ENCODE peak calls at places on chromosomes 3 and 15, in five cellular contexts. X is esophagus squamous epithelium, W is esophagus muscularis mucosa, I is breast epithelium, B is upper lobe of right lung. M is an unnamed sample.
A peak's percentile ranks its signal among the peaks of the same experiment; 100 is the strongest.

GRCh38 chr15:52289629-52290081 is 5.9 kb downstream of the MYO5C start:
- DNase-seq in I (peak; percentile 54), B (no peak), W (no peak), X (no peak), M (no peak)

GRCh38 chr3:9732753-9733115 is 1.2 kb downstream of the BRPF1 start:
- DNase-seq in W (no peak), I (peak; percentile 31), X (no peak), B (no peak), M (no peak)

GRCh38 chr3:126102530-126102951 is 18.6 kb upstream of the SLC41A3 start:
- DNase-seq in I (peak; percentile 25), B (no peak), W (peak; percentile 91), X (no peak), M (no peak)

GRCh38 chr3:120460217-120460616 is 9.4 kb upstream of the FSTL1 start:
- DNase-seq in B (no peak), I (no peak), W (no peak), X (no peak), M (no peak)

GRCh38 chr15:82963356-82964341 is 11.1 kb upstream of the HOMER2 start:
- DNase-seq in I (no peak), X (no peak), W (no peak), B (no peak), M (no peak)

GRCh38 chr3:171809513-171810277 is 588 bp downstream of the PLD1 start:
- DNase-seq in I (peak; percentile 55), B (peak; percentile 88), W (peak; percentile 94), X (no peak), M (peak; percentile 73)

GRCh38 chr3:104594491-104594890 is 772.2 kb upstream of the ALCAM start:
- DNase-seq in B (no peak), W (no peak), I (no peak), X (no peak), M (no peak)

GRCh38 chr3:170621256-170621655 is 35.4 kb upstream of the SLC7A14 start:
- DNase-seq in W (no peak), B (no peak), I (no peak), X (no peak), M (no peak)

GRCh38 chr3:161551697-161552096 is 55.1 kb downstream of the OTOL1 start:
- DNase-seq in I (no peak), X (no peak), B (no peak), W (no peak), M (no peak)

GRCh38 chr3:126442099-126442848 is 33.4 kb downstream of the ZXDC start:
- DNase-seq in X (no peak), B (peak; percentile 61), W (no peak), I (no peak), M (no peak)

GRCh38 chr15:66772967-66773873 is 71.2 kb downstream of the SMAD6 start:
- DNase-seq in W (no peak), I (no peak), B (no peak), X (no peak), M (peak; percentile 71)

GRCh38 chr3:32839714-32840085 is 21.9 kb downstream of the TRIM71 start:
- DNase-seq in I (no peak), B (peak; percentile 37), X (no peak), W (no peak), M (no peak)

GRCh38 chr3:49812916-49813496 is 747 bp downstream of the UBA7 start:
- DNase-seq in I (no peak), X (no peak), B (no peak), W (no peak), M (no peak)

GRCh38 chr15:58387130-58387529 is 44.7 kb upstream of the LIPC start:
- DNase-seq in I (no peak), X (no peak), W (no peak), B (no peak), M (no peak)

GRCh38 chr15:89627256-89627970 is 27.9 kb downstream of the KIF7 start:
- DNase-seq in X (no peak), I (no peak), B (no peak), W (peak; percentile 74), M (no peak)

GRCh38 chr15:89625716-89626115 is 29.6 kb downstream of the KIF7 start:
- DNase-seq in W (no peak), B (no peak), X (no peak), I (no peak), M (no peak)

GRCh38 chr15:89616228-89616627 is 39.0 kb downstream of the KIF7 start:
- DNase-seq in B (no peak), I (no peak), X (no peak), W (no peak), M (no peak)

DNA sequence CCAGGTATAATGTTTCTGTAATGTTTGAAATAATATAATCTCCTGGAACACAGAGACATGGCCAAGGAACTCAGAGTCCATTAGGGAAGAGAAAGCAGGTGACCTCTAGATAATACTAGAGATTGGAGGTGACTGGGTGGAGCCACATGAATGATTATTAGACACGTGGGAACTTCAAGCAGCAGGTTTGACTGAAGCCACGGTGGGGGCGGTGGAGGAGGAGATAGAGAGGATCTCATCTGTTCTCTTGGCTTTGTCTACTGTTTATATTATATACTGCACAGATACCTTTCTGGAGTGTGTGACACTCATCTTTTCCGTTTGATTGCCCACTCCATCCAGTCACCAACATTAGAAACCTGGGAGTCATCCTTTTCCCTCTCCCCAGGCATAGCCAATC is 33.7 kb downstream of the KIF7 start:
- DNase-seq in B (no peak), X (no peak), I (no peak), W (no peak), M (no peak)
- H3K36me3 ChIP-seq in B (no peaks in the 10 kb centered on the region), X (peaks cover 74% of the 10 kb centered on the region), I (no peaks in the 10 kb centered on the region), W (peaks cover 2% of the 10 kb centered on the region), M (no peaks in the 10 kb centered on the region)

GRCh38 chr3:72341380-72341770 is 506.9 kb downstream of the SHQ1 start:
- DNase-seq in B (no peak), X (no peak), W (no peak), I (no peak), M (no peak)

GRCh38 chr3:72340476-72341379 is 507.5 kb downstream of the SHQ1 start:
- DNase-seq in W (no peak), B (no peak), I (no peak), X (no peak), M (peak; percentile 19)

GRCh38 chr3:72342450-72342849 is 505.8 kb downstream of the SHQ1 start:
- DNase-seq in I (no peak), X (no peak), B (no peak), W (no peak), M (no peak)

GRCh38 chr3:72343078-72343477 is 505.2 kb downstream of the SHQ1 start:
- DNase-seq in X (no peak), B (no peak), W (no peak), I (no peak), M (no peak)

DNA sequence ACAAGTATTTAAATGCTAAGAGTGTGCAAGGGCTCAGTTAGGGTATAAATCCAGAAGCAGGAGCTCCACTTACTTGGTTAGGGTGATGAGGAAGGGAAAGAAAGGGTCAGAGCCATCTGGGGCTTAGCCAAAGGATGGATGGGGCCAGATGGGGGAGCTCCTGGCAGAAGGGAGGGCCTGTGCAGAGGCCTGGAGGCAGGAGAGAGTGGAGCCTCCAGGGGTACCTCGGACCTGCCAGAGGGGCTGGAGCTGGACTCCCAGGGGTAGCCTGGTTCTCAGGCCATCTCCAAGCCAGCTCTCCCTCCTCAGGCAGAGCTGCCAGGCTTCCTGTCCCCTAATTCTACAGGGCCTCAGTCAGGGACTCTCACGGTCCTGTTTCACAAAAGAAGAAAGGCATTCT is 506.3 kb downstream of the SHQ1 start:
- DNase-seq in I (no peak), B (no peak), X (no peak), W (no peak), M (no peak)
- H3K4me1 ChIP-seq in I (no peaks in the 10 kb centered on the region), B (peaks cover 6% of the 10 kb centered on the region), X (peaks cover 54% of the 10 kb centered on the region), W (peaks cover 46% of the 10 kb centered on the region), M (no peaks in the 10 kb centered on the region)

DNA sequence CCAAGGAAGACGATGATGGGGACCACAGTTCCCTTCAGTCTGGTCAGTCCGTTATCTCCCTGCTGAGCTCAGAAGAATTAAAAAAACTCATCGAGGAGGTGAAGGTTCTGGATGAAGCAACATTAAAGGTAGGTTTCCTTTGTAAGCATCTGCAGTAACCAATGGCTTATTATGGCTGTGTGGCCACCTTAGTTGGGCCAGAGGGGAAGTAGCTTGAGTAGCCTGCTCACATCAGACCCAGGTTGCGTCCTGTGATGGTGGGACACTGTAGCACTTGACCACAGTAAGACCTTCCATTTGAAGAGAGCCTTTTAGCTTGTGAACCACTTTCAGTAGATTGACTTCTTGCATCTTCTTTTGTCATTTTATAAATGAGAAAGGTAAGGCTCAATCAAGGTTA is 22.6 kb downstream of the STARD5 start:
- DNase-seq in X (no peak), I (no peak), W (no peak), B (no peak), M (no peak)
- H3K36me3 ChIP-seq in X (peaks cover 48% of the 10 kb centered on the region), I (no peaks in the 10 kb centered on the region), W (no peaks in the 10 kb centered on the region), B (peaks cover 77% of the 10 kb centered on the region), M (no peaks in the 10 kb centered on the region)

DNA sequence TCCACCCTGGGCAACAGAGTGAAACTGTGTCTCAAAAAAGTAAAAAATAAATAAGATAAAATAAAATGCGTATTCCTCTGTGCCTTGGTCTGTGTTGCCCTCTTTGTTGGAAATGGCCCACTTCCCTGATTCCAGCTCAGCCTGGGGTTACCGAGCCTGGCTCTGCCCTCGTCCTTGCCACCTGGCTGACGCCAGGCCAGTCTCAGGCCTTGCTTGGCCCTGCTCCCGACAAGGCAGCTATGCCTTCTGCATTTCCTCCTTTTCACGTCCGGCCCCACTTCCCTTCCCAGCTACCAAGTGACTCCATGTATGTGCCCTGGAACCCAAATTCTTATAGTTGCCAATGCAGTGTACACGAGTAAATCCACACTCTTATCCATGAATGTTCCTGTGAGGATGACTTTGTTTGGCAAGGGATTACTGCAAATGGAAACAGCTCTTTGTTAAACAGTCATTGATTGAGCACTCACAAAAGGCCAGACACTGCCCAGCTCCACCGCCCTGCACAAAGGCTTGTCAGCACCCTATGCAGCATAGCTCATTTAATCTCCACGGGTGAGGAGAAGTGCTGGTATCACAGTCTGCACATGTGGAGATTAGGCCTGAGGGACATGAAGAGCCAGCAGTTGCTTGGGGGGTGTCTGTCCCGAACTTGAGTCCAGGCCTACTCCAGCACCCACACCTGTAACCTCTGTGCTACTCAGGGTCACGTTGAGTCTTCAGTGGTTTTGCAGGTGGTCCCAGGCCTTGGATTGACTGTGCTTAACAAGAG is 25.1 kb downstream of the SPSB4 start:
- DNase-seq in X (no peak), W (no peak), I (no peak), B (no peak), M (peak; percentile 81)
- H3K4me1 ChIP-seq in X (peaks cover 20% of the 10 kb centered on the region), W (peaks cover 24% of the 10 kb centered on the region), I (no peaks in the 10 kb centered on the region), B (peaks cover 21% of the 10 kb centered on the region), M (peaks cover 4% of the 10 kb centered on the region)

GRCh38 chr15:44550734-44551133 is 13.8 kb downstream of the EIF3J start:
- DNase-seq in I (no peak), X (no peak), W (no peak), B (no peak), M (no peak)
- H3K36me3 ChIP-seq in I (no peaks in the 10 kb centered on the region), X (peaks cover 63% of the 10 kb centered on the region), W (peaks cover 31% of the 10 kb centered on the region), B (peaks cover 49% of the 10 kb centered on the region), M (peaks cover 37% of the 10 kb centered on the region)

M was measured in pancreas.